ENCODE peak calls at places on chromosomes 3 and 15, in ten cellular contexts. Z is endothelial cell, H is T-helper 17 cell, L is skeletal muscle cell, W is GM12864, D is COR-L47, U is fibroblast of villous mesenchyme, M is kidney glomerular epithelial cell, T is G401, O is HEK293T. Y is an unnamed sample.

GRCh38 chr3:63349583-63350177 is 71.6 kb downstream of the SYNPR start:
- DNase-seq in H (peak), L (peak), W (peak), M (peak), D (peak), U (peak), T (peak), O (peak), Z (peak), Y (peak)

GRCh38 chr15:55764398-55764797 is 21.4 kb upstream of the PRTG start:
- DNase-seq in M (no peak), W (no peak), H (no peak), L (no peak), T (no peak), U (no peak), O (no peak), D (no peak), Z (no peak), Y (no peak)

GRCh38 chr3:111592143-111592542 is 3.0 kb downstream of the ZBED2 start:
- DNase-seq in H (no peak), O (no peak), W (no peak), M (no peak), T (no peak), L (no peak), U (no peak), D (no peak), Z (no peak), Y (no peak)

GRCh38 chr3:44036850-44037249 is 204.8 kb upstream of the TOPAZ1 start:
- DNase-seq in H (no peak), T (no peak), D (no peak), U (no peak), O (no peak), W (no peak), L (no peak), Z (no peak), M (no peak), Y (no peak)

GRCh38 chr3:141085331-141086047 is 34.3 kb downstream of the SPSB4 start:
- DNase-seq in Z (no peak), D (no peak), U (no peak), L (no peak), H (no peak), O (no peak), M (no peak), T (no peak), W (no peak), Y (no peak)

GRCh38 chr15:62899090-62899493 is 143.5 kb upstream of the TPM1 start:
- DNase-seq in M (peak), U (peak), O (no peak), L (no peak), T (peak), H (no peak), D (no peak), Z (no peak), W (no peak), Y (no peak)

GRCh38 chr15:40543082-40543481 is 21.8 kb downstream of the CCDC32 start:
- DNase-seq in W (no peak), M (no peak), H (no peak), T (no peak), U (peak), O (no peak), Z (no peak), D (no peak), L (no peak), Y (no peak)

GRCh38 chr3:39254806-39255449 is 24.9 kb downstream of the CX3CR1 start:
- DNase-seq in M (peak), O (no peak), D (no peak), L (no peak), H (no peak), W (no peak), Z (no peak), T (no peak), U (peak), Y (no peak)

GRCh38 chr3:20264900-20265567 is 79.0 kb upstream of the SGO1 start:
- DNase-seq in Z (no peak), T (no peak), O (no peak), M (no peak), W (no peak), L (no peak), U (no peak), D (no peak), H (no peak), Y (no peak)

GRCh38 chr3:2898591-2899353 is 211.4 kb downstream of the IL5RA start:
- DNase-seq in W (no peak), L (no peak), D (no peak), H (no peak), U (peak), Z (no peak), O (no peak), M (peak), T (peak), Y (no peak)

GRCh38 chr3:193016437-193016887 is 98.8 kb upstream of the MB21D2 start:
- DNase-seq in T (peak), U (no peak), M (no peak), L (no peak), O (no peak), Z (peak), D (peak), H (no peak), W (no peak), Y (no peak)

GRCh38 chr15:69562564-69562963 is 109.9 kb downstream of the RPLP1 start:
- DNase-seq in Z (no peak), D (peak), O (no peak), L (no peak), U (no peak), M (no peak), W (no peak), T (no peak), H (no peak), Y (no peak)

GRCh38 chr3:20013396-20013795 is 1.3 kb upstream of the PP2D1 start:
- DNase-seq in Z (no peak), T (no peak), U (no peak), H (no peak), M (no peak), L (no peak), W (no peak), D (no peak), O (no peak), Y (no peak)

GRCh38 chr3:36677331-36678007 is 86.9 kb downstream of the DCLK3 start:
- DNase-seq in Z (no peak), L (peak), W (peak), H (no peak), U (peak), M (peak), T (no peak), O (no peak), D (no peak), Y (no peak)

GRCh38 chr15:80711886-80712285 is 16.8 kb downstream of the ABHD17C start:
- DNase-seq in U (no peak), L (no peak), D (no peak), O (no peak), Z (no peak), T (no peak), W (no peak), M (no peak), H (no peak), Y (no peak)

GRCh38 chr15:26867199-26868007 is 541 bp downstream of the GABRA5 start:
- DNase-seq in L (no peak), O (no peak), W (no peak), Z (peak), U (no peak), H (no peak), M (no peak), D (peak), T (no peak), Y (no peak)

GRCh38 chr3:46664971-46665762 is 28.3 kb downstream of the ALS2CL start:
- DNase-seq in U (no peak), L (no peak), T (no peak), M (no peak), W (no peak), O (no peak), Z (no peak), D (no peak), H (no peak), Y (no peak)

GRCh38 chr15:36066757-36067156 is 512.7 kb upstream of the CDIN1 start:
- DNase-seq in O (no peak), W (no peak), Z (no peak), T (no peak), L (no peak), H (no peak), M (no peak), D (no peak), U (no peak), Y (no peak)

GRCh38 chr3:64900916-64901903 is 213.4 kb upstream of the ADAMTS9 start:
- DNase-seq in D (no peak), L (peak), T (no peak), U (no peak), Z (no peak), O (no peak), W (no peak), H (no peak), M (no peak), Y (no peak)

GRCh38 chr3:46102059-46102779 is 74.9 kb upstream of the XCR1 start:
- DNase-seq in Z (no peak), D (no peak), W (no peak), H (no peak), M (no peak), T (no peak), O (no peak), L (no peak), U (no peak), Y (no peak)

GRCh38 chr3:51706788-51707731 is at the start of gene GRM2:
- DNase-seq in L (peak), Z (peak), D (peak), M (peak), U (peak), H (peak), W (no peak), O (peak), T (peak), Y (peak)

GRCh38 chr15:76335851-76336253 is 721 bp upstream of the ISL2 start:
- DNase-seq in D (no peak), Z (no peak), M (no peak), U (peak), W (no peak), O (peak), T (no peak), H (no peak), L (no peak), Y (no peak)

GRCh38 chr15:98731712-98732450 is 83.5 kb downstream of the IGF1R start:
- DNase-seq in L (no peak), U (no peak), M (no peak), O (no peak), D (no peak), Z (no peak), W (no peak), H (no peak), T (no peak), Y (no peak)

GRCh38 chr3:157794771-157795170 is 291.6 kb upstream of the VEPH1 start:
- DNase-seq in O (no peak), W (no peak), D (no peak), U (peak), Z (no peak), M (no peak), T (no peak), H (no peak), L (peak), Y (no peak)

GRCh38 chr3:12972043-12972442 is 101.2 kb downstream of the IQSEC1 start:
- DNase-seq in U (no peak), O (no peak), Z (no peak), T (no peak), D (no peak), W (no peak), H (no peak), L (no peak), M (no peak), Y (no peak)

GRCh38 chr3:45765956-45766355 is 30.4 kb downstream of the SLC6A20 start:
- DNase-seq in H (no peak), D (no peak), Z (no peak), L (no peak), U (no peak), O (no peak), T (no peak), W (no peak), M (no peak), Y (no peak)

GRCh38 chr3:61591300-61591699 is 29.9 kb downstream of the PTPRG start:
- DNase-seq in L (no peak), Z (no peak), D (no peak), M (no peak), H (no peak), W (no peak), T (no peak), O (no peak), U (no peak), Y (no peak)

GRCh38 chr15:75947117-75947516 is 43.4 kb downstream of the FBXO22 start:
- DNase-seq in O (no peak), U (peak), H (no peak), M (peak), L (peak), T (no peak), W (no peak), D (no peak), Z (no peak), Y (no peak)

GRCh38 chr3:121999931-122000330 is 22.1 kb downstream of the ILDR1 start:
- DNase-seq in O (no peak), U (no peak), Z (no peak), T (no peak), W (no peak), L (no peak), D (no peak), H (no peak), M (no peak), Y (no peak)

GRCh38 chr3:50133283-50133615 is 21.9 kb upstream of the SEMA3F start:
- DNase-seq in Z (no peak), O (no peak), M (no peak), D (no peak), W (no peak), T (no peak), U (no peak), L (no peak), H (no peak), Y (no peak)

GRCh38 chr3:133712017-133712416 is 34.2 kb upstream of the TF start:
- DNase-seq in M (no peak), Z (no peak), O (no peak), U (no peak), D (no peak), H (no peak), W (no peak), T (no peak), L (no peak), Y (no peak)

GRCh38 chr3:156463123-156463522 is 91.8 kb downstream of the SSR3 start:
- DNase-seq in L (no peak), D (no peak), U (no peak), M (no peak), H (no peak), T (no peak), W (no peak), Z (no peak), O (no peak), Y (no peak)

GRCh38 chr3:41317718-41318117 is 118.4 kb downstream of the CTNNB1 start:
- DNase-seq in M (peak), D (no peak), O (no peak), W (no peak), T (no peak), U (peak), H (no peak), L (no peak), Z (no peak), Y (no peak)

GRCh38 chr15:37480482-37480881 is 380.1 kb upstream of the MEIS2 start:
- DNase-seq in U (no peak), D (no peak), T (no peak), M (no peak), W (no peak), O (no peak), Z (no peak), H (no peak), L (no peak), Y (no peak)

GRCh38 chr3:153169793-153170386 is 7.9 kb downstream of the RAP2B start:
- DNase-seq in D (no peak), Z (no peak), O (no peak), T (no peak), W (no peak), M (no peak), U (no peak), L (no peak), H (no peak), Y (no peak)

GRCh38 chr15:66943456-66944095 is 121.8 kb upstream of the SMAD3 start:
- DNase-seq in T (peak), L (no peak), Z (no peak), O (no peak), W (no peak), U (no peak), M (no peak), D (peak), H (no peak), Y (no peak)

Y was measured in lung.